ENCODE peak calls at places on chromosome 20, in eight cellular contexts. P is kidney epithelial cell; Y is A549; F is cortex of kidney; S is amygdala; H is stimulated activated CD4-positive, alpha-beta T cell treated with anti-CD3 and anti-CD28 coated beads, Interleukin-2, amount 100 ng/mL, for 4 hours; I is choroid plexus epithelial cell; K is COR-L47. M is an unnamed sample.

GRCh38 chr20:8414611-8415274 is 282.7 kb downstream of the PLCB1 start:
- DNase-seq in K (peak), F (no peak), S (no peak), P (peak), Y (no peak), I (peak), H (no peak), M (peak)

GRCh38 chr20:5859611-5860010 is 90.7 kb downstream of the TRMT6 start:
- DNase-seq in H (no peak), I (peak), Y (no peak), F (no peak), S (no peak), P (no peak), K (no peak), M (peak)

GRCh38 chr20:11791316-11792228 is 126.1 kb upstream of the BTBD3 start:
- DNase-seq in I (no peak), K (no peak), S (no peak), H (no peak), F (no peak), Y (no peak), P (no peak), M (no peak)

GRCh38 chr20:16518068-16518783 is 55.0 kb downstream of the KIF16B start:
- DNase-seq in I (peak), F (no peak), P (peak), H (peak), S (no peak), K (no peak), Y (peak), M (peak)

GRCh38 chr20:15814360-15814759 is 758.9 kb downstream of the KIF16B start:
- DNase-seq in K (no peak), H (no peak), P (no peak), Y (no peak), S (no peak), I (no peak), F (no peak), M (no peak)

GRCh38 chr20:58448958-58449357 is 59.9 kb downstream of the VAPB start:
- DNase-seq in P (no peak), H (no peak), I (no peak), K (no peak), S (no peak), F (no peak), Y (no peak), M (no peak)

GRCh38 chr20:32969356-32970114 is 34.7 kb downstream of the SUN5 start:
- DNase-seq in H (no peak), K (no peak), Y (no peak), I (no peak), P (no peak), S (no peak), F (no peak), M (no peak)

GRCh38 chr20:10864076-10864672 is 190.4 kb upstream of the JAG1 start:
- DNase-seq in F (no peak), K (no peak), Y (no peak), I (peak), P (no peak), S (no peak), H (no peak), M (peak)

GRCh38 chr20:49687595-49688567 is 25.8 kb downstream of the B4GALT5 start:
- DNase-seq in S (no peak), P (no peak), H (no peak), I (no peak), Y (no peak), F (no peak), K (no peak), M (no peak)

GRCh38 chr20:43744966-43745733 is 18.3 kb upstream of the GTSF1L start:
- DNase-seq in S (no peak), Y (no peak), H (no peak), P (no peak), K (no peak), F (no peak), I (no peak), M (no peak)

GRCh38 chr20:46979603-46980241 is 85.1 kb downstream of the EYA2 start:
- DNase-seq in S (no peak), F (no peak), K (no peak), H (no peak), P (no peak), I (no peak), Y (no peak), M (no peak)

GRCh38 chr20:32036716-32037355 is 15.2 kb upstream of the HCK start:
- DNase-seq in I (peak), P (no peak), H (no peak), F (no peak), S (no peak), K (no peak), Y (no peak), M (peak)

GRCh38 chr20:42010090-42010489 is 391.9 kb upstream of the CHD6 start:
- DNase-seq in F (no peak), S (no peak), I (no peak), K (no peak), Y (no peak), H (no peak), P (no peak), M (no peak)

GRCh38 chr20:45282700-45283528 is 23.7 kb upstream of the RBPJL start:
- DNase-seq in P (no peak), S (no peak), H (no peak), F (no peak), I (no peak), K (no peak), Y (no peak), M (no peak)

GRCh38 chr20:63005862-63006564 is 751 bp downstream of the BHLHE23 start:
- DNase-seq in K (peak), P (no peak), S (no peak), I (peak), F (no peak), H (no peak), Y (no peak), M (peak)

GRCh38 chr20:38728911-38729642 is 4.8 kb downstream of the SLC32A1 start:
- DNase-seq in Y (no peak), S (no peak), F (no peak), I (no peak), H (no peak), P (no peak), K (peak), M (no peak)

GRCh38 chr20:20198011-20198410 is 145.7 kb downstream of the CFAP61 start:
- DNase-seq in K (no peak), I (no peak), S (no peak), H (no peak), F (no peak), P (no peak), Y (no peak), M (no peak)

GRCh38 chr20:20267685-20268429 is 100.0 kb upstream of the INSM1 start:
- DNase-seq in K (peak), H (no peak), I (no peak), Y (no peak), F (no peak), P (no peak), S (no peak), M (no peak)